ENCODE peak calls at places on chromosomes 1 and 21, in nine cellular contexts. One of them, this sample, is unnamed. For H3K27me3, the result is how much of the 10 kb centered on the place peaks cover.

GRCh38 chr21:39845581-39846130 is 21.6 kb upstream of the PCP4 start:
- DNase-seq in dorsolateral prefrontal cortex: no peak
- DNase-seq in brain microvascular endothelial cell: no peak
- DNase-seq in testis: no peak
- DNase-seq in endodermal cell: no peak
- DNase-seq in adrenal gland: peak
- DNase-seq in HCT116: no peak
- DNase-seq in right lobe of liver: no peak
- DNase-seq in prostate gland: no peak
- DNase-seq in this sample: no peak

GRCh38 chr21:43206231-43207042 is 37.6 kb downstream of the CRYAA start:
- DNase-seq in dorsolateral prefrontal cortex: no peak
- DNase-seq in brain microvascular endothelial cell: no peak
- DNase-seq in testis: peak
- DNase-seq in endodermal cell: peak
- DNase-seq in adrenal gland: no peak
- DNase-seq in HCT116: no peak
- DNase-seq in right lobe of liver: no peak
- DNase-seq in prostate gland: peak
- DNase-seq in this sample: no peak

GRCh38 chr21:44919111-44919912 is 1.4 kb downstream of the ITGB2 start:
- DNase-seq in dorsolateral prefrontal cortex: no peak
- DNase-seq in brain microvascular endothelial cell: no peak
- DNase-seq in testis: no peak
- DNase-seq in endodermal cell: peak
- DNase-seq in adrenal gland: no peak
- DNase-seq in HCT116: no peak
- DNase-seq in right lobe of liver: peak
- DNase-seq in prostate gland: no peak
- DNase-seq in this sample: no peak

GRCh38 chr1:235012436-235013210 is 116.0 kb downstream of the TOMM20 start:
- DNase-seq in dorsolateral prefrontal cortex: no peak
- DNase-seq in brain microvascular endothelial cell: no peak
- DNase-seq in testis: peak
- DNase-seq in endodermal cell: peak
- DNase-seq in adrenal gland: no peak
- DNase-seq in HCT116: no peak
- DNase-seq in right lobe of liver: no peak
- DNase-seq in prostate gland: no peak
- DNase-seq in this sample: peak

GRCh38 chr21:31360717-31361116 is 16.7 kb upstream of the TIAM1 start:
- DNase-seq in dorsolateral prefrontal cortex: no peak
- DNase-seq in brain microvascular endothelial cell: no peak
- DNase-seq in testis: no peak
- DNase-seq in endodermal cell: no peak
- DNase-seq in adrenal gland: no peak
- DNase-seq in HCT116: no peak
- DNase-seq in right lobe of liver: no peak
- DNase-seq in prostate gland: no peak
- DNase-seq in this sample: peak

GRCh38 chr1:35350872-35351271 is 82.4 kb downstream of the ZMYM4 start:
- DNase-seq in dorsolateral prefrontal cortex: peak
- DNase-seq in brain microvascular endothelial cell: no peak
- DNase-seq in testis: no peak
- DNase-seq in endodermal cell: no peak
- DNase-seq in adrenal gland: no peak
- DNase-seq in HCT116: no peak
- DNase-seq in right lobe of liver: no peak
- DNase-seq in prostate gland: no peak
- DNase-seq in this sample: no peak

GRCh38 chr21:14523234-14523633 is 22.9 kb downstream of the SAMSN1 start:
- DNase-seq in dorsolateral prefrontal cortex: no peak
- DNase-seq in brain microvascular endothelial cell: no peak
- DNase-seq in testis: no peak
- DNase-seq in endodermal cell: no peak
- DNase-seq in adrenal gland: no peak
- DNase-seq in HCT116: no peak
- DNase-seq in right lobe of liver: peak
- DNase-seq in prostate gland: no peak
- DNase-seq in this sample: peak

GRCh38 chr1:219778110-219778509 is 150.2 kb downstream of the SLC30A10 start:
- DNase-seq in dorsolateral prefrontal cortex: no peak
- DNase-seq in brain microvascular endothelial cell: no peak
- DNase-seq in testis: no peak
- DNase-seq in endodermal cell: no peak
- DNase-seq in adrenal gland: no peak
- DNase-seq in HCT116: no peak
- DNase-seq in right lobe of liver: no peak
- DNase-seq in prostate gland: no peak
- DNase-seq in this sample: no peak

GRCh38 chr1:196650403-196650802 is 1.4 kb upstream of the CFH start:
- DNase-seq in dorsolateral prefrontal cortex: no peak
- DNase-seq in brain microvascular endothelial cell: no peak
- DNase-seq in testis: no peak
- DNase-seq in endodermal cell: peak
- DNase-seq in adrenal gland: no peak
- DNase-seq in HCT116: no peak
- DNase-seq in right lobe of liver: no peak
- DNase-seq in prostate gland: no peak
- DNase-seq in this sample: no peak

GRCh38 chr1:196651079-196651478 is 764 bp upstream of the CFH start:
- DNase-seq in dorsolateral prefrontal cortex: no peak
- DNase-seq in brain microvascular endothelial cell: no peak
- DNase-seq in testis: no peak
- DNase-seq in endodermal cell: no peak
- DNase-seq in adrenal gland: no peak
- DNase-seq in HCT116: no peak
- DNase-seq in right lobe of liver: no peak
- DNase-seq in prostate gland: no peak
- DNase-seq in this sample: no peak

GRCh38 chr1:196654271-196654670 is 2.4 kb downstream of the CFH start:
- DNase-seq in dorsolateral prefrontal cortex: no peak
- DNase-seq in brain microvascular endothelial cell: no peak
- DNase-seq in testis: no peak
- DNase-seq in endodermal cell: no peak
- DNase-seq in adrenal gland: no peak
- DNase-seq in HCT116: no peak
- DNase-seq in right lobe of liver: no peak
- DNase-seq in prostate gland: no peak
- DNase-seq in this sample: no peak

GRCh38 chr1:196651637-196652215 is at the start of gene CFH:
- DNase-seq in dorsolateral prefrontal cortex: no peak
- DNase-seq in brain microvascular endothelial cell: peak
- DNase-seq in testis: no peak
- DNase-seq in endodermal cell: no peak
- DNase-seq in adrenal gland: no peak
- DNase-seq in HCT116: no peak
- DNase-seq in right lobe of liver: no peak
- DNase-seq in prostate gland: no peak
- DNase-seq in this sample: peak

DNA sequence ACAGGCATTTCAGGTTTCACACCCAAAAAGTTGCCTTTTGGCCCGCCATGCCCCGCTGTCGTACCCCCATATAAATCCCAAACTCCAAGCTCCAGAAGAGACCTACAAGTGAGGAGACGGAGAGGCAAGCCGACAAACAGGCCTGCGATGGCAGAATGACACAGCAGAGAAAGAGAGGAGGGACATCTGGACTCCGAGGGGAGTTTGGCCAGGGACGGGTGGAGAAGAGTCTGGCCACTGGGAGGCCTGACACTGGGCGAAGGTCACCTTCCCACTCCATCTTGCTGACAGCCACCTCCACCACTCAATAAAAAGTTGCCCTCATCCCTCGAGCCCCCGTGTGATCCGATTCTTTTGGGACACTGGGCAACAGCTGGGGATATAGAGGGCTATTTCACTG is 1.9 kb upstream of the CFH start:
- DNase-seq in dorsolateral prefrontal cortex: no peak
- DNase-seq in brain microvascular endothelial cell: no peak
- DNase-seq in testis: no peak
- DNase-seq in endodermal cell: peak
- DNase-seq in adrenal gland: no peak
- DNase-seq in HCT116: no peak
- DNase-seq in right lobe of liver: no peak
- DNase-seq in prostate gland: no peak
- DNase-seq in this sample: no peak
- H3K4me3 ChIP-seq in dorsolateral prefrontal cortex: no peak
- H3K4me3 ChIP-seq in brain microvascular endothelial cell: no peak
- H3K4me3 ChIP-seq in testis: no peak
- H3K4me3 ChIP-seq in endodermal cell: no peak
- H3K4me3 ChIP-seq in adrenal gland: no peak
- H3K4me3 ChIP-seq in HCT116: no peak
- H3K4me3 ChIP-seq in right lobe of liver: no peak
- H3K4me3 ChIP-seq in prostate gland: no peak
- H3K4me3 ChIP-seq in this sample: no peak

GRCh38 chr1:82451191-82451590 is 650.5 kb downstream of the ADGRL2 start:
- DNase-seq in dorsolateral prefrontal cortex: no peak
- DNase-seq in brain microvascular endothelial cell: no peak
- DNase-seq in testis: no peak
- DNase-seq in endodermal cell: no peak
- DNase-seq in adrenal gland: no peak
- DNase-seq in HCT116: no peak
- DNase-seq in right lobe of liver: no peak
- DNase-seq in prostate gland: no peak
- DNase-seq in this sample: no peak

GRCh38 chr1:82453511-82454185 is 652.9 kb downstream of the ADGRL2 start:
- DNase-seq in dorsolateral prefrontal cortex: no peak
- DNase-seq in brain microvascular endothelial cell: no peak
- DNase-seq in testis: no peak
- DNase-seq in endodermal cell: no peak
- DNase-seq in adrenal gland: no peak
- DNase-seq in HCT116: no peak
- DNase-seq in right lobe of liver: no peak
- DNase-seq in prostate gland: no peak
- DNase-seq in this sample: peak

GRCh38 chr1:82452096-82452495 is 651.4 kb downstream of the ADGRL2 start:
- DNase-seq in dorsolateral prefrontal cortex: no peak
- DNase-seq in brain microvascular endothelial cell: no peak
- DNase-seq in testis: no peak
- DNase-seq in endodermal cell: no peak
- DNase-seq in adrenal gland: no peak
- DNase-seq in HCT116: no peak
- DNase-seq in right lobe of liver: no peak
- DNase-seq in prostate gland: no peak
- DNase-seq in this sample: no peak

GRCh38 chr1:82455342-82455741 is 654.6 kb downstream of the ADGRL2 start:
- DNase-seq in dorsolateral prefrontal cortex: no peak
- DNase-seq in brain microvascular endothelial cell: no peak
- DNase-seq in testis: no peak
- DNase-seq in endodermal cell: no peak
- DNase-seq in adrenal gland: no peak
- DNase-seq in HCT116: no peak
- DNase-seq in right lobe of liver: no peak
- DNase-seq in prostate gland: no peak
- DNase-seq in this sample: no peak

GRCh38 chr1:82454431-82454830 is 653.7 kb downstream of the ADGRL2 start:
- DNase-seq in dorsolateral prefrontal cortex: no peak
- DNase-seq in brain microvascular endothelial cell: no peak
- DNase-seq in testis: no peak
- DNase-seq in endodermal cell: no peak
- DNase-seq in adrenal gland: no peak
- DNase-seq in HCT116: no peak
- DNase-seq in right lobe of liver: no peak
- DNase-seq in prostate gland: no peak
- DNase-seq in this sample: no peak
- TF ChIP-seq CTCF in dorsolateral prefrontal cortex: no peak
- TF ChIP-seq CTCF in brain microvascular endothelial cell: no peak
- TF ChIP-seq CTCF in testis: no peak
- TF ChIP-seq CTCF in endodermal cell: no peak
- TF ChIP-seq CTCF in adrenal gland: no peak
- TF ChIP-seq CTCF in HCT116: no peak
- TF ChIP-seq CTCF in right lobe of liver: no peak
- TF ChIP-seq CTCF in prostate gland: no peak
- TF ChIP-seq CTCF in this sample: no peak

GRCh38 chr1:232260045-232260444 is 369.9 kb downstream of the SIPA1L2 start:
- DNase-seq in dorsolateral prefrontal cortex: no peak
- DNase-seq in brain microvascular endothelial cell: no peak
- DNase-seq in testis: no peak
- DNase-seq in endodermal cell: no peak
- DNase-seq in adrenal gland: no peak
- DNase-seq in HCT116: no peak
- DNase-seq in right lobe of liver: no peak
- DNase-seq in prostate gland: no peak
- DNase-seq in this sample: no peak
- H3K27me3 ChIP-seq in dorsolateral prefrontal cortex: under half
- H3K27me3 ChIP-seq in brain microvascular endothelial cell: under half
- H3K27me3 ChIP-seq in testis: under half
- H3K27me3 ChIP-seq in endodermal cell: under half
- H3K27me3 ChIP-seq in adrenal gland: under half
- H3K27me3 ChIP-seq in HCT116: under half
- H3K27me3 ChIP-seq in right lobe of liver: under half
- H3K27me3 ChIP-seq in prostate gland: under half
- H3K27me3 ChIP-seq in this sample: under half

GRCh38 chr1:173127369-173128307 is 76.9 kb upstream of the TNFSF18 start:
- DNase-seq in dorsolateral prefrontal cortex: no peak
- DNase-seq in brain microvascular endothelial cell: no peak
- DNase-seq in testis: no peak
- DNase-seq in endodermal cell: no peak
- DNase-seq in adrenal gland: no peak
- DNase-seq in HCT116: no peak
- DNase-seq in right lobe of liver: no peak
- DNase-seq in prostate gland: no peak
- DNase-seq in this sample: no peak

GRCh38 chr1:173118404-173118803 is 67.7 kb upstream of the TNFSF18 start:
- DNase-seq in dorsolateral prefrontal cortex: no peak
- DNase-seq in brain microvascular endothelial cell: no peak
- DNase-seq in testis: no peak
- DNase-seq in endodermal cell: no peak
- DNase-seq in adrenal gland: no peak
- DNase-seq in HCT116: no peak
- DNase-seq in right lobe of liver: no peak
- DNase-seq in prostate gland: no peak
- DNase-seq in this sample: no peak

GRCh38 chr1:173126421-173126820 is 75.7 kb upstream of the TNFSF18 start:
- DNase-seq in dorsolateral prefrontal cortex: no peak
- DNase-seq in brain microvascular endothelial cell: no peak
- DNase-seq in testis: no peak
- DNase-seq in endodermal cell: no peak
- DNase-seq in adrenal gland: no peak
- DNase-seq in HCT116: no peak
- DNase-seq in right lobe of liver: no peak
- DNase-seq in prostate gland: no peak
- DNase-seq in this sample: no peak

GRCh38 chr1:173122958-173123852 is 72.5 kb upstream of the TNFSF18 start:
- DNase-seq in dorsolateral prefrontal cortex: peak
- DNase-seq in brain microvascular endothelial cell: peak
- DNase-seq in testis: peak
- DNase-seq in endodermal cell: peak
- DNase-seq in adrenal gland: peak
- DNase-seq in HCT116: no peak
- DNase-seq in right lobe of liver: peak
- DNase-seq in prostate gland: peak
- DNase-seq in this sample: peak

DNA sequence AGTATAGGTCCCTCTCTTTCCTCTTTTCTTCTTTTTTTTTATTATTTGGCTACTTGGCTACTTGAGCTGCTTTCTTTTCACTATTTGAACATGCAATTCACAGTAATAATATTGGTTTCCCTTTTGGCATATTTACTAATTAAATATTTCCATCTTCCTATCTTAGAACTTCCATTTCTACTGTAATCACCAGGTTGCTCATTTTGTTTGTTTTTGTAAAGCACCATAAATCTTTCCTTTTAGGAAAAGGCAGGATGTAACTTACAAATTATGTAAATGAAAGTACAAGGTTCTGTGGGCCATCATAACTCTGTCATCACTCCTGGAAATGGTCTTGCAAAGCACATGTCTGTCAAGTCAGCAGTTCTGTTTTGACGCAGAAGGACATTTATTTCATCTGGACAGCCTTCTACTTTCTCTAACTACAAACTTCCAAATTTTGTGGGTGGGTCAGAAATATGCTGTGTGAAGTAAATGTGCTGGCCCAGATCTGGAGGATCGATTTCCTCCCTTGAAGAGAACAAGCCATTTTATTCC is 71.7 kb upstream of the TNFSF18 start:
- DNase-seq in dorsolateral prefrontal cortex: no peak
- DNase-seq in brain microvascular endothelial cell: no peak
- DNase-seq in testis: no peak
- DNase-seq in endodermal cell: no peak
- DNase-seq in adrenal gland: no peak
- DNase-seq in HCT116: no peak
- DNase-seq in right lobe of liver: no peak
- DNase-seq in prostate gland: no peak
- DNase-seq in this sample: no peak
- H3K4me3 ChIP-seq in dorsolateral prefrontal cortex: no peak
- H3K4me3 ChIP-seq in brain microvascular endothelial cell: no peak
- H3K4me3 ChIP-seq in testis: no peak
- H3K4me3 ChIP-seq in endodermal cell: no peak
- H3K4me3 ChIP-seq in adrenal gland: peak
- H3K4me3 ChIP-seq in HCT116: no peak
- H3K4me3 ChIP-seq in right lobe of liver: no peak
- H3K4me3 ChIP-seq in prostate gland: peak
- H3K4me3 ChIP-seq in this sample: no peak